ENCODE peak calls at places on chromosomes 16 and 17, in six cellular contexts. X is stimulated activated CD8-positive, alpha-beta memory T cell treated with anti-CD3 and anti-CD28 coated beads, Interleukin-4, amount 100 ng/mL, for 1 hour; Q is K562; R is C1 segment of cervical spinal cord; E is SK-MEL-5; Z is heart left ventricle. D is an unnamed sample.
A peak's percentile ranks its signal among the peaks of the same experiment; 100 is the strongest.

GRCh38 chr16:87540072-87540976 is 47.5 kb upstream of the ZCCHC14 start:
- DNase-seq in Q (no peak), X (no peak), E (no peak), Z (no peak), R (no peak), D (no peak)

GRCh38 chr17:40309938-40310510 is 1.0 kb downstream of the RARA start:
- DNase-seq in X (no peak), Q (no peak), R (no peak), E (no peak), Z (peak; percentile 20), D (no peak)

GRCh38 chr17:37111329-37111728 is 162.6 kb downstream of the AATF start:
- DNase-seq in Q (no peak), X (no peak), R (no peak), E (no peak), Z (no peak), D (no peak)

GRCh38 chr16:56938664-56939513 is 6.9 kb downstream of the HERPUD1 start:
- DNase-seq in Z (no peak), X (no peak), Q (no peak), R (no peak), E (no peak), D (no peak)

GRCh38 chr16:77499373-77500285 is 64.8 kb upstream of the ADAMTS18 start:
- DNase-seq in X (no peak), Q (no peak), E (no peak), R (no peak), Z (peak; percentile 19), D (no peak)

GRCh38 chr17:35341465-35341992 is 31.9 kb downstream of the SLFN11 start:
- DNase-seq in X (no peak), E (no peak), Q (no peak), R (no peak), Z (no peak), D (no peak)

GRCh38 chr16:70736454-70737376 is 50.9 kb upstream of the MTSS2 start:
- DNase-seq in Q (no peak), Z (no peak), E (no peak), X (no peak), R (no peak), D (no peak)

GRCh38 chr16:35492225-35492624 is 2032.8 kb downstream of the TP53TG3F start:
- DNase-seq in X (no peak), Z (no peak), Q (no peak), R (no peak), E (no peak), D (no peak)

GRCh38 chr17:83076930-83077329 is 2.5 kb upstream of the METRNL start:
- DNase-seq in X (no peak), E (no peak), Z (no peak), Q (no peak), R (no peak), D (no peak)

GRCh38 chr17:77322534-77323412 is 182.0 kb downstream of the SEC14L1 start:
- DNase-seq in Z (peak; percentile 79), X (no peak), E (peak; percentile 94), Q (peak; percentile 64), R (peak; percentile 22), D (peak; percentile 96)

GRCh38 chr17:27226611-27227234 is 67.2 kb upstream of the WSB1 start:
- DNase-seq in E (no peak), R (no peak), X (no peak), Q (no peak), Z (no peak), D (no peak)

GRCh38 chr16:88541831-88542230 is 28.4 kb upstream of the ZC3H18 start:
- DNase-seq in Z (no peak), Q (no peak), E (no peak), R (no peak), X (no peak), D (no peak)

GRCh38 chr17:56514899-56515298 is 78.6 kb upstream of the NOG start:
- DNase-seq in Q (no peak), R (no peak), Z (no peak), E (no peak), X (no peak), D (no peak)

GRCh38 chr16:57141822-57142631 is 43.8 kb downstream of the PSME3IP1 start:
- DNase-seq in X (no peak), E (no peak), Z (no peak), Q (no peak), R (no peak), D (no peak)

GRCh38 chr16:79918916-79919315 is 318.4 kb upstream of the MAF start:
- DNase-seq in Q (no peak), X (no peak), Z (no peak), E (no peak), R (no peak), D (no peak)

GRCh38 chr17:3722716-3723115 is 987 bp upstream of the HASPIN start:
- DNase-seq in Z (no peak), R (no peak), E (no peak), X (no peak), Q (no peak), D (no peak)

GRCh38 chr17:52824542-52824941 is 666.0 kb upstream of the CA10 start:
- DNase-seq in Z (no peak), X (no peak), Q (no peak), R (no peak), E (no peak), D (no peak)

GRCh38 chr17:57572062-57572461 is 173.0 kb downstream of the CCDC182 start:
- DNase-seq in X (no peak), E (no peak), Z (no peak), Q (no peak), R (no peak), D (no peak)

GRCh38 chr16:48860341-48860740 is 250.4 kb upstream of the N4BP1 start:
- DNase-seq in Q (no peak), E (no peak), X (no peak), R (no peak), Z (no peak), D (no peak)

GRCh38 chr17:67035131-67036083 is 8.9 kb upstream of the CACNG1 start:
- DNase-seq in Z (no peak), Q (no peak), R (no peak), X (no peak), E (no peak), D (no peak)

GRCh38 chr17:35915153-35915969 is 15.2 kb downstream of the RDM1 start:
- DNase-seq in Q (no peak), R (no peak), X (no peak), Z (no peak), E (no peak), D (no peak)

GRCh38 chr17:5555254-5555653 is 29.1 kb downstream of the NLRP1 start:
- DNase-seq in Z (no peak), R (no peak), Q (no peak), X (no peak), E (no peak), D (no peak)

GRCh38 chr17:20999044-20999573 is 43.7 kb downstream of the USP22 start:
- DNase-seq in Z (no peak), E (no peak), X (no peak), R (no peak), Q (no peak), D (no peak)

GRCh38 chr16:61934591-61934990 is 101.6 kb downstream of the CDH8 start:
- DNase-seq in R (no peak), Z (no peak), X (no peak), E (no peak), Q (no peak), D (no peak)

GRCh38 chr16:46916980-46917379 is 32.8 kb downstream of the GPT2 start:
- DNase-seq in Q (peak; percentile 52), R (no peak), X (no peak), E (peak; percentile 42), Z (no peak), D (no peak)

GRCh38 chr17:20092292-20092867 is 83.2 kb downstream of the SPECC1 start:
- DNase-seq in Q (no peak), Z (no peak), X (no peak), R (no peak), E (no peak), D (no peak)

GRCh38 chr17:50154604-50155003 is 4.1 kb upstream of the PPP1R9B start:
- DNase-seq in R (no peak), Q (no peak), X (no peak), E (no peak), Z (no peak), D (no peak)

GRCh38 chr16:73427177-73427576 is 379.2 kb upstream of the ZFHX3 start:
- DNase-seq in Q (no peak), R (no peak), X (no peak), E (no peak), Z (no peak), D (no peak)

GRCh38 chr16:88503374-88503770 is 50.3 kb downstream of the ZFPM1 start:
- DNase-seq in Z (no peak), X (no peak), R (no peak), E (no peak), Q (no peak), D (no peak)

GRCh38 chr17:27420211-27420950 is 35.9 kb upstream of the KSR1 start:
- DNase-seq in R (no peak), Q (no peak), Z (no peak), E (no peak), X (no peak), D (no peak)

GRCh38 chr16:12228607-12229499 is 252.3 kb downstream of the SNX29 start:
- DNase-seq in Q (peak; percentile 59), R (no peak), E (peak; percentile 73), X (no peak), Z (peak; percentile 38), D (peak; percentile 29)

GRCh38 chr17:794876-795275 is 12.7 kb downstream of the MRM3 start:
- DNase-seq in X (no peak), E (peak; percentile 62), Q (peak; percentile 54), Z (peak; percentile 85), R (peak; percentile 61), D (peak; percentile 63)

GRCh38 chr17:71777048-71777638 is 343.7 kb upstream of the SOX9 start:
- DNase-seq in Q (no peak), X (no peak), E (peak; percentile 26), R (no peak), Z (no peak), D (no peak)

GRCh38 chr17:33506889-33507650 is 214.0 kb upstream of the ASIC2 start:
- DNase-seq in R (no peak), X (no peak), Q (peak; percentile 36), E (no peak), Z (no peak), D (no peak)

GRCh38 chr17:152860-153420 is 15.6 kb downstream of the SCGB1C2 start:
- DNase-seq in Q (no peak), X (no peak), E (no peak), R (no peak), Z (no peak), D (no peak)

D was measured in foreskin melanocyte.